ENCODE peak calls at places on chromosomes 2 and 18, in eight cellular contexts. Y, W, A, H, J, U, P and I are unnamed samples.

GRCh38 chr2:240346015-240346752 is 89.3 kb upstream of the GPC1 start:
- DNase-seq in W (no peak), H (no peak), Y (no peak), J (no peak), U (no peak), P (no peak), A (no peak), I (no peak)

GRCh38 chr2:290090-290722 is 2.3 kb upstream of the ALKAL2 start:
- DNase-seq in A (peak; percentile 81), P (peak; percentile 62), Y (peak; percentile 69), U (peak; percentile 85), W (peak; percentile 52), J (peak; percentile 66), H (peak; percentile 83), I (peak; percentile 77)

GRCh38 chr2:215895330-215895729 is 118.0 kb downstream of the MREG start:
- DNase-seq in P (no peak), Y (no peak), H (no peak), W (no peak), A (no peak), U (no peak), J (no peak), I (no peak)

GRCh38 chr2:14255135-14255820 is 377.2 kb upstream of the LRATD1 start:
- DNase-seq in Y (no peak), J (no peak), A (no peak), P (no peak), U (no peak), W (no peak), H (no peak), I (no peak)

GRCh38 chr2:120433816-120434290 is 87.9 kb downstream of the INHBB start:
- DNase-seq in J (no peak), U (no peak), P (no peak), H (no peak), Y (no peak), W (no peak), A (no peak), I (no peak)

GRCh38 chr18:46421973-46422551 is 235.0 kb downstream of the LOXHD1 start:
- DNase-seq in U (no peak), J (no peak), Y (peak; percentile 65), H (no peak), P (no peak), W (no peak), A (no peak), I (no peak)

GRCh38 chr2:71299507-71299906 is 32.1 kb upstream of the ZNF638 start:
- DNase-seq in A (peak; percentile 55), W (peak; percentile 31), U (no peak), P (no peak), H (peak; percentile 62), J (no peak), Y (no peak), I (peak; percentile 4)

GRCh38 chr18:61335737-61336555 is 2.7 kb downstream of the CDH20 start:
- DNase-seq in U (no peak), W (no peak), A (no peak), P (no peak), Y (no peak), J (no peak), H (peak; percentile 30), I (no peak)

GRCh38 chr2:220586980-220587549 is 959.6 kb downstream of the SLC4A3 start:
- DNase-seq in W (no peak), Y (no peak), H (peak; percentile 60), A (no peak), J (no peak), U (no peak), P (no peak), I (no peak)

GRCh38 chr2:114400890-114401289 is 41.6 kb upstream of the DPP10 start:
- DNase-seq in Y (no peak), A (no peak), P (no peak), H (no peak), W (no peak), U (no peak), J (no peak), I (no peak)

GRCh38 chr18:45678850-45679249 is 45.1 kb upstream of the SLC14A1 start:
- DNase-seq in J (no peak), P (no peak), H (no peak), U (no peak), Y (no peak), A (no peak), W (no peak), I (no peak)

GRCh38 chr2:216603010-216603883 is 30.0 kb upstream of the IGFBP2 start:
- DNase-seq in W (no peak), Y (no peak), P (no peak), H (no peak), U (no peak), J (no peak), A (no peak), I (peak; percentile 51)

GRCh38 chr18:13107074-13107473 is 111.5 kb upstream of the LDLRAD4 start:
- DNase-seq in J (no peak), A (no peak), P (no peak), H (no peak), W (no peak), U (no peak), Y (no peak), I (no peak)

GRCh38 chr2:181678033-181678586 is 2.2 kb downstream of the NEUROD1 start:
- DNase-seq in P (peak; percentile 36), J (peak; percentile 89), W (peak; percentile 36), H (peak; percentile 90), U (peak; percentile 20), Y (peak; percentile 35), A (peak; percentile 81), I (no peak)

GRCh38 chr2:40435426-40436092 is 16.3 kb downstream of the SLC8A1 start:
- DNase-seq in W (no peak), H (no peak), P (no peak), U (no peak), A (no peak), J (no peak), Y (no peak), I (no peak)

GRCh38 chr2:52404046-52404445 is 1363.6 kb upstream of the CHAC2 start:
- DNase-seq in J (no peak), P (no peak), Y (no peak), U (no peak), A (no peak), W (no peak), H (no peak), I (no peak)

GRCh38 chr2:104853401-104853925 is 452 bp upstream of the POU3F3 start:
- DNase-seq in W (no peak), P (no peak), Y (no peak), A (no peak), U (no peak), J (no peak), H (no peak), I (no peak)

GRCh38 chr2:118417417-118418125 is 329.3 kb downstream of the INSIG2 start:
- DNase-seq in J (no peak), H (no peak), A (peak; percentile 44), Y (no peak), W (peak; percentile 23), P (no peak), U (no peak), I (no peak)

GRCh38 chr18:74453642-74454198 is 3.4 kb downstream of the DIPK1C start:
- DNase-seq in U (no peak), H (no peak), P (no peak), J (no peak), W (no peak), Y (no peak), A (no peak), I (no peak)

GRCh38 chr2:209577376-209578357 is 153.8 kb downstream of the MAP2 start:
- DNase-seq in U (no peak), J (no peak), W (peak; percentile 10), A (peak; percentile 28), Y (no peak), P (no peak), H (peak; percentile 35), I (peak; percentile 20)

GRCh38 chr2:154161286-154161685 is 289.6 kb downstream of the GALNT13 start:
- DNase-seq in U (no peak), H (no peak), W (no peak), J (no peak), P (no peak), Y (no peak), A (no peak), I (no peak)

GRCh38 chr2:126637393-126637792 is 18.6 kb upstream of the GYPC start:
- DNase-seq in P (no peak), U (no peak), Y (no peak), A (no peak), J (no peak), H (no peak), W (no peak), I (no peak)

GRCh38 chr2:126638781-126639180 is 17.2 kb upstream of the GYPC start:
- DNase-seq in A (no peak), Y (no peak), U (no peak), J (no peak), P (no peak), H (no peak), W (no peak), I (no peak)

GRCh38 chr2:126639276-126639675 is 16.7 kb upstream of the GYPC start:
- DNase-seq in A (no peak), W (no peak), U (no peak), H (no peak), P (no peak), J (no peak), Y (no peak), I (no peak)

GRCh38 chr2:126635281-126635680 is 20.7 kb upstream of the GYPC start:
- DNase-seq in H (peak; percentile 96), W (no peak), P (no peak), U (no peak), J (no peak), Y (no peak), A (peak; percentile 7), I (no peak)

GRCh38 chr2:126634273-126634861 is 21.6 kb upstream of the GYPC start:
- DNase-seq in W (peak; percentile 14), A (no peak), P (no peak), J (no peak), U (no peak), Y (no peak), H (peak; percentile 42), I (peak; percentile 50)
- TF ChIP-seq CTCF in W (peak; percentile 24), A (peak; percentile 39), P (peak; percentile 53), J (peak; percentile 65), U (no peak), Y (peak; percentile 8), H (peak; percentile 62), I (peak; percentile 58)

GRCh38 chr2:74502720-74503505 is 3.5 kb upstream of the LBX2 start:
- DNase-seq in Y (no peak), A (peak; percentile 83), H (peak; percentile 93), P (peak; percentile 87), U (peak; percentile 69), J (peak; percentile 37), W (peak; percentile 75), I (peak; percentile 80)
- TF ChIP-seq CTCF in Y (no peak), A (peak; percentile 43), H (peak; percentile 52), P (peak; percentile 35), U (no peak), J (peak; percentile 40), W (peak; percentile 49), I (no peak)

GRCh38 chr2:160377204-160377995 is 116.2 kb downstream of the RBMS1 start:
- DNase-seq in H (peak; percentile 68), A (no peak), U (no peak), W (no peak), P (no peak), Y (no peak), J (no peak), I (no peak)
- TF ChIP-seq CTCF in H (no peak), A (peak; percentile 27), U (no peak), W (no peak), P (peak; percentile 23), Y (no peak), J (no peak), I (no peak)

GRCh38 chr18:7545734-7546133 is 21.4 kb upstream of the PTPRM start:
- DNase-seq in P (no peak), U (peak; percentile 27), J (no peak), W (no peak), H (peak; percentile 75), A (no peak), Y (no peak), I (no peak)

GRCh38 chr18:7537145-7537544 is 30.0 kb upstream of the PTPRM start:
- DNase-seq in P (no peak), H (no peak), J (no peak), W (no peak), A (no peak), U (no peak), Y (no peak), I (no peak)

GRCh38 chr18:7541835-7542234 is 25.3 kb upstream of the PTPRM start:
- DNase-seq in H (no peak), J (no peak), Y (no peak), U (no peak), W (no peak), P (no peak), A (no peak), I (no peak)
- TF ChIP-seq CTCF in H (no peak), J (no peak), Y (no peak), U (no peak), W (no peak), P (no peak), A (no peak), I (no peak)